ENCODE peak calls at places on chromosome 20, in six cellular contexts. T is amniotic stem cell; X is choroid plexus epithelial cell; M is AG04450; P is stimulated activated naive B cell treated with anti-CD40 and anti-IgM and Interleukin-4, amounts not matched to agents 10 μg/mL and 1 μg/mL and 100 μg/mL, for 72 hours; E is ELR. S is an unnamed sample.

GRCh38 chr20:64226686-64227576 is 28.6 kb upstream of the PCMTD2 start:
- DNase-seq in X (no peak), P (no peak), E (no peak), T (no peak), M (no peak), S (no peak)

GRCh38 chr20:32973077-32973717 is 31.0 kb downstream of the SUN5 start:
- DNase-seq in P (no peak), X (no peak), E (no peak), T (no peak), M (no peak), S (no peak)

GRCh38 chr20:5401277-5401676 is 84.5 kb upstream of the PROKR2 start:
- DNase-seq in E (no peak), X (no peak), T (no peak), P (no peak), M (no peak), S (no peak)

GRCh38 chr20:24581443-24582170 is 112.2 kb downstream of the SYNDIG1 start:
- DNase-seq in E (no peak), T (no peak), M (no peak), X (no peak), P (no peak), S (no peak)

GRCh38 chr20:50202677-50203076 is 12.0 kb downstream of the CEBPB start:
- DNase-seq in T (no peak), E (no peak), X (no peak), P (no peak), M (no peak), S (no peak)

GRCh38 chr20:32661820-32662528 is 11.8 kb downstream of the C20orf203 start:
- DNase-seq in E (no peak), X (no peak), P (no peak), M (no peak), T (no peak), S (no peak)

GRCh38 chr20:19552144-19552895 is 205.7 kb upstream of the RIN2 start:
- DNase-seq in M (no peak), P (no peak), X (peak; percentile 43), E (no peak), T (no peak), S (no peak)

GRCh38 chr20:49320460-49320859 is 42.6 kb upstream of the ZNFX1 start:
- DNase-seq in P (no peak), M (no peak), X (peak; percentile 77), E (peak; percentile 74), T (no peak), S (no peak)

GRCh38 chr20:5751856-5752255 is 1.7 kb downstream of the SHLD1 start:
- DNase-seq in T (no peak), X (no peak), P (no peak), E (no peak), M (no peak), S (no peak)